ENCODE peak calls at places on chromosomes 13 and 19, in seven cellular contexts. E, H, J, F, Q, S and X are unnamed samples.

GRCh38 chr13:99477493-99477892 is 23.8 kb upstream of the TM9SF2 start:
- DNase-seq in E (no peak), H (no peak), J (no peak), F (no peak), Q (no peak), S (no peak), X (no peak)

GRCh38 chr13:43522788-43523187 is 264.0 kb downstream of the ENOX1 start:
- DNase-seq in E (no peak), H (no peak), J (peak; percentile 87), F (no peak), Q (no peak), S (no peak), X (no peak)

GRCh38 chr19:38786572-38787265 is 2.3 kb upstream of the LGALS7B start:
- DNase-seq in E (no peak), H (no peak), J (no peak), F (no peak), Q (no peak), S (no peak), X (no peak)

GRCh38 chr13:43572601-43573360 is 214.0 kb downstream of the ENOX1 start:
- DNase-seq in E (no peak), H (no peak), J (peak; percentile 85), F (no peak), Q (no peak), S (no peak), X (no peak)

GRCh38 chr13:24348797-24349515 is 39.6 kb downstream of the C1QTNF9 start:
- DNase-seq in E (no peak), H (peak; percentile 45), J (no peak), F (no peak), Q (no peak), S (no peak), X (no peak)

GRCh38 chr19:56372281-56372680 is 21.1 kb downstream of the ZNF582 start:
- DNase-seq in E (no peak), H (no peak), J (no peak), F (no peak), Q (no peak), S (no peak), X (no peak)

GRCh38 chr13:50509771-50510441 is 333.6 kb downstream of the DLEU7 start:
- DNase-seq in E (no peak), H (no peak), J (peak; percentile 36), F (no peak), Q (no peak), S (no peak), X (no peak)

GRCh38 chr13:86741762-86742285 is 929.3 kb upstream of the SLITRK5 start:
- DNase-seq in E (no peak), H (no peak), J (no peak), F (no peak), Q (no peak), S (no peak), X (no peak)

GRCh38 chr13:46621133-46621532 is 68.2 kb downstream of the LRCH1 start:
- DNase-seq in E (no peak), H (no peak), J (no peak), F (no peak), Q (no peak), S (no peak), X (no peak)

GRCh38 chr13:102298051-102298450 is 103.8 kb downstream of the FGF14 start:
- DNase-seq in E (no peak), H (no peak), J (no peak), F (no peak), Q (no peak), S (no peak), X (no peak)

GRCh38 chr19:14089662-14090508 is 666 bp downstream of the SAMD1 start:
- DNase-seq in E (no peak), H (no peak), J (peak; percentile 72), F (no peak), Q (no peak), S (no peak), X (no peak)

GRCh38 chr13:30864352-30865130 is 41.5 kb upstream of the MEDAG start:
- DNase-seq in E (peak; percentile 61), H (no peak), J (peak; percentile 94), F (no peak), Q (no peak), S (no peak), X (no peak)

GRCh38 chr19:18274303-18274775 is at the start of gene IQCN:
- DNase-seq in E (no peak), H (no peak), J (no peak), F (no peak), Q (no peak), S (peak; percentile 39), X (no peak)

GRCh38 chr13:61608138-61608537 is 192.5 kb upstream of the PCDH20 start:
- DNase-seq in E (no peak), H (no peak), J (no peak), F (no peak), Q (no peak), S (no peak), X (no peak)

GRCh38 chr19:51417107-51417806 is at the start of gene SIGLEC10:
- DNase-seq in E (no peak), H (no peak), J (no peak), F (no peak), Q (no peak), S (no peak), X (no peak)

GRCh38 chr13:112634102-112634501 is 46.1 kb upstream of the TUBGCP3 start:
- DNase-seq in E (peak; percentile 36), H (no peak), J (no peak), F (no peak), Q (no peak), S (no peak), X (no peak)

GRCh38 chr19:2479556-2480194 is 3.7 kb downstream of the GADD45B start:
- DNase-seq in E (no peak), H (no peak), J (no peak), F (no peak), Q (no peak), S (no peak), X (no peak)

GRCh38 chr19:51784922-51785690 is 9.9 kb upstream of the FPR3 start:
- DNase-seq in E (peak; percentile 62), H (no peak), J (peak; percentile 92), F (no peak), Q (peak; percentile 4), S (no peak), X (no peak)

GRCh38 chr19:33831835-33832234 is 35.2 kb downstream of the KCTD15 start:
- DNase-seq in E (no peak), H (no peak), J (no peak), F (no peak), Q (no peak), S (no peak), X (no peak)

GRCh38 chr13:78401833-78402232 is 201.5 kb downstream of the POU4F1 start:
- DNase-seq in E (no peak), H (peak; percentile 26), J (no peak), F (no peak), Q (no peak), S (no peak), X (no peak)

GRCh38 chr13:63085851-63086250 is 1670.2 kb upstream of the PCDH20 start:
- DNase-seq in E (no peak), H (no peak), J (no peak), F (no peak), Q (no peak), S (no peak), X (no peak)

GRCh38 chr19:49331616-49332055 is 3.6 kb upstream of the CD37 start:
- DNase-seq in E (peak; percentile 45), H (no peak), J (peak; percentile 37), F (no peak), Q (no peak), S (no peak), X (peak; percentile 36)

GRCh38 chr19:41540041-41540695 is 35.8 kb upstream of the CEACAM21 start:
- DNase-seq in E (no peak), H (no peak), J (peak; percentile 20), F (no peak), Q (no peak), S (no peak), X (no peak)

GRCh38 chr19:4957981-4958380 is 10.9 kb upstream of the KDM4B start:
- DNase-seq in E (no peak), H (no peak), J (no peak), F (no peak), Q (no peak), S (no peak), X (no peak)

GRCh38 chr19:12952488-12953455 is 4.3 kb downstream of the GADD45GIP1 start:
- DNase-seq in E (no peak), H (no peak), J (peak; percentile 86), F (no peak), Q (no peak), S (no peak), X (no peak)

GRCh38 chr13:66501187-66501586 is 728.9 kb downstream of the PCDH9 start:
- DNase-seq in E (no peak), H (no peak), J (peak; percentile 4), F (no peak), Q (no peak), S (no peak), X (no peak)

GRCh38 chr13:76879211-76879875 is 6.9 kb downstream of the KCTD12 start:
- DNase-seq in E (peak; percentile 72), H (no peak), J (peak; percentile 90), F (peak; percentile 28), Q (peak; percentile 46), S (no peak), X (peak; percentile 50)

GRCh38 chr19:1252221-1252817 is 3.9 kb downstream of the MIDN start:
- DNase-seq in E (peak; percentile 92), H (no peak), J (peak; percentile 99), F (peak; percentile 47), Q (peak; percentile 56), S (no peak), X (peak; percentile 60)